ENCODE peak calls at places on chromosome 21, in four cellular contexts. P, O, L and U are unnamed samples.

GRCh38 chr21:16908087-16908486 is 604.8 kb upstream of the CXADR start:
- DNase-seq in O (no peak), L (no peak), P (no peak), U (no peak)

GRCh38 chr21:14438204-14438603 is 55.3 kb upstream of the HSPA13 start:
- DNase-seq in P (no peak), O (no peak), L (no peak), U (no peak)

GRCh38 chr21:25862596-25862995 is 127.8 kb downstream of the GABPA start:
- DNase-seq in O (no peak), P (peak; percentile 52), L (peak; percentile 12), U (peak; percentile 17)

GRCh38 chr21:19684328-19684727 is 1280.7 kb upstream of the TMPRSS15 start:
- DNase-seq in L (no peak), O (no peak), P (no peak), U (no peak)

GRCh38 chr21:43933146-43933673 is 68.2 kb downstream of the AGPAT3 start:
- DNase-seq in L (no peak), O (no peak), P (no peak), U (no peak)

GRCh38 chr21:26933448-26933847 is 33.4 kb downstream of the ADAMTS5 start:
- DNase-seq in P (no peak), O (no peak), L (no peak), U (no peak)

GRCh38 chr21:14737278-14737677 is 191.2 kb upstream of the SAMSN1 start:
- DNase-seq in P (no peak), L (no peak), O (no peak), U (no peak)

GRCh38 chr21:33028759-33029511 is 3.2 kb downstream of the OLIG2 start:
- DNase-seq in L (no peak), O (no peak), P (no peak), U (no peak)

GRCh38 chr21:37475186-37475868 is 108.8 kb downstream of the DYRK1A start:
- DNase-seq in P (no peak), L (no peak), O (no peak), U (no peak)

GRCh38 chr21:44397431-44398031 is 44.1 kb downstream of the TRPM2 start:
- DNase-seq in L (no peak), P (no peak), O (no peak), U (no peak)

GRCh38 chr21:27586326-27586725 is 619.4 kb upstream of the ADAMTS5 start:
- DNase-seq in L (no peak), O (no peak), P (no peak), U (no peak)

GRCh38 chr21:37225440-37225839 is 41.7 kb downstream of the VPS26C start:
- DNase-seq in P (no peak), L (no peak), O (no peak), U (no peak)

GRCh38 chr21:43758132-43758619 is 17.9 kb downstream of the CSTB start:
- DNase-seq in O (no peak), L (no peak), P (no peak), U (no peak)

GRCh38 chr21:16419188-16419874 is 689.5 kb downstream of the USP25 start:
- DNase-seq in P (no peak), O (no peak), L (peak; percentile 12), U (no peak)

GRCh38 chr21:36966066-36966845 is at the start of gene HLCS:
- DNase-seq in L (peak; percentile 59), O (peak; percentile 28), P (peak; percentile 94), U (peak; percentile 73)

GRCh38 chr21:42616366-42617340 is 36.8 kb upstream of the PDE9A start:
- DNase-seq in O (no peak), P (no peak), L (no peak), U (no peak)
- TF ChIP-seq NR3C1 in O (no peak), P (no peak), L (no peak), U (no peak)

GRCh38 chr21:35298757-35299156 is 249.7 kb upstream of the RUNX1 start:
- DNase-seq in O (no peak), L (no peak), P (no peak), U (no peak)
- TF ChIP-seq MAX in O (no peak), L (no peak), P (no peak), U (no peak)

GRCh38 chr21:20999567-21000169 is 1.5 kb downstream of the NCAM2 start:
- DNase-seq in O (no peak), L (peak; percentile 9), P (peak; percentile 50), U (peak; percentile 48)

GRCh38 chr21:21001591-21002100 is 3.4 kb downstream of the NCAM2 start:
- DNase-seq in O (no peak), L (no peak), P (no peak), U (no peak)

GRCh38 chr21:20998886-20999285 is 677 bp downstream of the NCAM2 start:
- DNase-seq in O (no peak), L (no peak), P (no peak), U (no peak)

GRCh38 chr21:21002137-21002536 is 3.9 kb downstream of the NCAM2 start:
- DNase-seq in L (no peak), O (no peak), P (no peak), U (no peak)

DNA sequence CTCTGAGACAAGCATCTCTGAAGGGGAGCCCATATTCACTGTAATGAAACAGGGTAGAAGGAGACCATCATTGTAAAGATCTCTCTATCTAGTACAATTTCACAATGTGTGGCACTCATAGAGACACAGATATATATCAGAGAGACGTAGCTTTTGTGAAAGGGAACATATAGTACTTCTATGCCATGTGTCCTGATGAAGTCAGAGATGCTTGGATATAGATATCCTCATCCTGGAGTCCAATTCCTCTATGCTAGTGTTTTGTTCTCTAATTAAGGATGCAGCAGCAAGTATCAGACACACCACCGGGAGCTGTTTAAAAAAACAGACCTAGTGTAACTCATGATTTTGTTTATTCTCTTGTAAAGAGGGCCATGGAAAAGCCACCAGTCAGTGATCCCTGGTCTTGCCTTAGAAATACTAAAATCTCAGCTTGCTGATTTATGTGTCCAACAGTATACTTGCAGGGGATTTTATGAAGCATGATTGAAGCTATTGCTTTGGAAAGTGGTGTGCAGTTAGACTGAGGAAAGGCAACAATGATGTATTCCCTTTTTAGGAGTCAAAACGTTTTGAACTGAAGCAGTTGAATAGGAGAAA is 2.5 kb downstream of the NCAM2 start:
- DNase-seq in P (no peak), O (no peak), L (no peak), U (no peak)
- TF ChIP-seq ESRRA in P (no peak), O (no peak), L (no peak), U (no peak)

DNA sequence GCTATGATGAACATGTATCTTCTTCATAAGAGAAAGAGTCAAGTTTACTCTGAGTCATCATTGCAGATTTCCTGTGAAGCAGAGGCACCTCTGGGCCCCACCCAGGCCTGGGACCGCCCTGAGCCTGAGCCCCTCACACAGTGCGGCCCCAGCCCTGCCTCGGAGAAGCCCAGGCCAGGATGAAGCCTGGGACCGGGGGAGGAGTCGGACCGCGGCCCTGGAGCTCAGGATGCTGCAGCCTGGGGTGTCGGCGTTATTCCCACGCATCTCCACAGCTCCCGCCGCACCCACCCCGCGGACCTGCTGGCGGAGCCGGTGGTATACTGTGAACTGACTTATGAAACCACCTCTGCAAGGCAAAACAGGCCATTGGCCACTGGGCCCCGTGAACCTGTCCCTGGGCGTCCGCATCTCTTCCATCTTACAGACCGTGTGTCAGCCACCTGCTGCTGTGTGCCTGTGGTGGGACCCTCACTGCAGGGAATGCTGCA is 2.4 kb upstream of the COL6A1 start:
- DNase-seq in O (no peak), P (no peak), L (no peak), U (no peak)
- TF ChIP-seq NR3C1 in O (no peak), P (no peak), L (no peak), U (no peak)